ENCODE peak calls at places on chromosomes 3 and 15, in eight cellular contexts. N is fibroblast of mammary gland; U is Daoy; C is activated naive CD4-positive, alpha-beta T cell treated with Interleukin-2 at 50 U/mL for 16 hours; E is esophagus muscularis mucosa; O is lower lobe of right lung; Y is T-helper 9 cell; X is iPS-NIHi11. G is an unnamed sample.

GRCh38 chr15:60526127-60526616 is 47.2 kb upstream of the ICE2 start:
- DNase-seq in N (peak; percentile 76), U (no peak), C (peak; percentile 52), E (no peak), O (no peak), Y (peak; percentile 38), X (no peak), G (no peak)

GRCh38 chr15:41284425-41285177 is 47.8 kb downstream of the OIP5 start:
- DNase-seq in N (peak; percentile 29), U (peak; percentile 8), C (no peak), E (no peak), O (no peak), Y (no peak), X (peak; percentile 10), G (no peak)

GRCh38 chr15:94234300-94234699 is 2.9 kb downstream of the MCTP2 start:
- DNase-seq in N (no peak), U (peak; percentile 11), C (peak; percentile 55), E (no peak), O (no peak), Y (no peak), X (no peak), G (no peak)

GRCh38 chr3:139460096-139460495 is 16.2 kb downstream of the RBP2 start:
- DNase-seq in N (peak; percentile 13), U (no peak), C (no peak), E (no peak), O (no peak), Y (no peak), X (no peak), G (peak; percentile 1)

GRCh38 chr15:77542491-77543001 is 90.2 kb downstream of the LINGO1 start:
- DNase-seq in N (peak; percentile 19), U (peak; percentile 55), C (no peak), E (no peak), O (no peak), Y (no peak), X (no peak), G (no peak)

GRCh38 chr15:56244811-56245576 is 1.3 kb upstream of the RFX7 start:
- DNase-seq in N (no peak), U (no peak), C (peak; percentile 26), E (no peak), O (peak; percentile 42), Y (peak; percentile 5), X (no peak), G (no peak)

GRCh38 chr3:11282250-11283125 is 10.3 kb downstream of the ATG7 start:
- DNase-seq in N (peak; percentile 45), U (no peak), C (no peak), E (no peak), O (no peak), Y (no peak), X (no peak), G (no peak)

GRCh38 chr3:14228611-14229470 is 50.2 kb downstream of the LSM3 start:
- DNase-seq in N (no peak), U (no peak), C (no peak), E (no peak), O (no peak), Y (no peak), X (no peak), G (peak; percentile 25)

GRCh38 chr3:157155591-157155990 is 4.4 kb downstream of the CCNL1 start:
- DNase-seq in N (no peak), U (no peak), C (no peak), E (no peak), O (no peak), Y (no peak), X (no peak), G (no peak)

GRCh38 chr15:70348581-70349344 is 251.0 kb upstream of the TLE3 start:
- DNase-seq in N (peak; percentile 79), U (peak; percentile 7), C (no peak), E (no peak), O (peak; percentile 69), Y (no peak), X (no peak), G (peak; percentile 91)

GRCh38 chr15:40310001-40310959 is 2.5 kb upstream of the PLCB2 start:
- DNase-seq in N (peak; percentile 30), U (peak; percentile 69), C (peak; percentile 57), E (no peak), O (peak; percentile 74), Y (peak; percentile 39), X (peak; percentile 80), G (no peak)

GRCh38 chr15:68347392-68347791 is 69.8 kb downstream of the FEM1B start:
- DNase-seq in N (no peak), U (peak; percentile 70), C (no peak), E (no peak), O (no peak), Y (no peak), X (no peak), G (no peak)

GRCh38 chr15:99453646-99454045 is 112.1 kb upstream of the MEF2A start:
- DNase-seq in N (no peak), U (no peak), C (no peak), E (no peak), O (no peak), Y (no peak), X (no peak), G (no peak)

GRCh38 chr3:7433073-7433472 is 572.2 kb downstream of the GRM7 start:
- DNase-seq in N (no peak), U (no peak), C (no peak), E (no peak), O (no peak), Y (no peak), X (no peak), G (no peak)

GRCh38 chr3:120894285-120894684 is 13.7 kb upstream of the STXBP5L start:
- DNase-seq in N (no peak), U (peak; percentile 29), C (no peak), E (no peak), O (no peak), Y (no peak), X (no peak), G (no peak)

GRCh38 chr15:98083203-98083910 is 122.9 kb downstream of the ARRDC4 start:
- DNase-seq in N (no peak), U (peak; percentile 26), C (no peak), E (no peak), O (no peak), Y (no peak), X (peak; percentile 21), G (no peak)

GRCh38 chr15:92034227-92034626 is 180.7 kb downstream of the SLCO3A1 start:
- DNase-seq in N (peak; percentile 11), U (peak; percentile 16), C (no peak), E (no peak), O (no peak), Y (no peak), X (no peak), G (no peak)

GRCh38 chr15:70235347-70235746 is 137.6 kb upstream of the TLE3 start:
- DNase-seq in N (peak; percentile 10), U (no peak), C (no peak), E (no peak), O (no peak), Y (no peak), X (no peak), G (no peak)

GRCh38 chr3:65963787-65964707 is 74.7 kb downstream of the MAGI1 start:
- DNase-seq in N (peak; percentile 96), U (peak; percentile 79), C (peak; percentile 8), E (no peak), O (no peak), Y (no peak), X (peak; percentile 28), G (no peak)

GRCh38 chr3:133988631-133989161 is 41.0 kb downstream of the SLCO2A1 start:
- DNase-seq in N (no peak), U (no peak), C (no peak), E (no peak), O (no peak), Y (no peak), X (peak; percentile 48), G (no peak)

GRCh38 chr15:34354286-34354685 is 11.2 kb downstream of the NUTM1 start:
- DNase-seq in N (no peak), U (no peak), C (no peak), E (no peak), O (no peak), Y (no peak), X (no peak), G (no peak)

GRCh38 chr3:37824090-37824953 is 37.4 kb upstream of the CTDSPL start:
- DNase-seq in N (no peak), U (no peak), C (no peak), E (no peak), O (no peak), Y (no peak), X (no peak), G (no peak)

GRCh38 chr3:122146466-122146865 is 37.0 kb upstream of the CASR start:
- DNase-seq in N (no peak), U (no peak), C (peak; percentile 71), E (no peak), O (no peak), Y (no peak), X (no peak), G (no peak)

GRCh38 chr3:35773398-35773797 is 134.1 kb downstream of the ARPP21 start:
- DNase-seq in N (no peak), U (no peak), C (no peak), E (no peak), O (no peak), Y (no peak), X (no peak), G (no peak)

GRCh38 chr3:52234516-52235447 is 4.2 kb downstream of the TWF2 start:
- DNase-seq in N (no peak), U (no peak), C (no peak), E (no peak), O (peak; percentile 35), Y (no peak), X (no peak), G (no peak)

GRCh38 chr3:58394339-58394738 is 39.3 kb downstream of the PDHB start:
- DNase-seq in N (no peak), U (no peak), C (no peak), E (no peak), O (no peak), Y (no peak), X (no peak), G (no peak)

GRCh38 chr15:87369269-87369668 is 887.3 kb downstream of the NTRK3 start:
- DNase-seq in N (peak; percentile 84), U (peak; percentile 76), C (no peak), E (no peak), O (no peak), Y (no peak), X (no peak), G (no peak)

GRCh38 chr15:92877000-92877399 is 23.1 kb upstream of the CHD2 start:
- DNase-seq in N (no peak), U (no peak), C (no peak), E (no peak), O (no peak), Y (no peak), X (no peak), G (no peak)

GRCh38 chr3:127071597-127072001 is 88.7 kb downstream of the PLXNA1 start:
- DNase-seq in N (no peak), U (no peak), C (no peak), E (no peak), O (peak; percentile 34), Y (no peak), X (no peak), G (no peak)

GRCh38 chr15:81001180-81002003 is 669 bp downstream of the TLNRD1 start:
- DNase-seq in N (peak; percentile 39), U (peak; percentile 64), C (peak; percentile 63), E (no peak), O (peak; percentile 77), Y (peak; percentile 58), X (peak; percentile 71), G (no peak)

GRCh38 chr3:18712713-18713575 is 287.8 kb upstream of the SATB1 start:
- DNase-seq in N (no peak), U (no peak), C (peak; percentile 32), E (no peak), O (no peak), Y (no peak), X (no peak), G (no peak)

GRCh38 chr3:65005481-65005880 is 317.7 kb upstream of the ADAMTS9 start:
- DNase-seq in N (peak; percentile 40), U (peak; percentile 15), C (no peak), E (no peak), O (no peak), Y (no peak), X (no peak), G (no peak)

G was measured in vagina.